ENCODE peak calls at places on chromosomes 7 and 10, in nine cellular contexts. W is lung; Q is heart left ventricle; F is kidney; X is central memory CD8-positive, alpha-beta T cell; A is NCI-H2107; G is astrocyte of the spinal cord; I is GM19239; H is T-helper 1 cell. O is an unnamed sample.

GRCh38 chr10:74778436-74779094 is 47.8 kb upstream of the KAT6B start:
- DNase-seq in W (no peak), Q (no peak), F (no peak), X (no peak), A (no peak), G (no peak), I (no peak), H (no peak), O (no peak)

GRCh38 chr10:45557275-45557905 is 115.2 kb downstream of the ZFAND4 start:
- DNase-seq in W (no peak), Q (no peak), F (no peak), X (no peak), A (no peak), G (no peak), I (peak; percentile 21), H (no peak), O (no peak)

GRCh38 chr10:12960431-12960898 is 41.0 kb downstream of the CCDC3 start:
- DNase-seq in W (no peak), Q (no peak), F (peak; percentile 76), X (no peak), A (no peak), G (no peak), I (no peak), H (no peak), O (no peak)

GRCh38 chr7:101162551-101163280 is 2.7 kb downstream of the VGF start:
- DNase-seq in W (no peak), Q (no peak), F (peak; percentile 81), X (no peak), A (peak; percentile 25), G (peak; percentile 34), I (no peak), H (no peak), O (no peak)

GRCh38 chr10:103915794-103916193 is 2.2 kb downstream of the STN1 start:
- DNase-seq in W (no peak), Q (no peak), F (no peak), X (no peak), A (no peak), G (no peak), I (no peak), H (peak; percentile 8), O (no peak)

GRCh38 chr10:106625761-106626160 is 538.7 kb downstream of the SORCS1 start:
- DNase-seq in W (no peak), Q (no peak), F (no peak), X (no peak), A (no peak), G (no peak), I (no peak), H (no peak), O (no peak)

GRCh38 chr10:79088176-79088575 is 19.4 kb downstream of the ZMIZ1 start:
- DNase-seq in W (no peak), Q (no peak), F (no peak), X (no peak), A (no peak), G (no peak), I (no peak), H (no peak), O (no peak)

GRCh38 chr7:20282960-20283359 is 47.7 kb upstream of the ITGB8 start:
- DNase-seq in W (no peak), Q (no peak), F (no peak), X (no peak), A (no peak), G (no peak), I (no peak), H (no peak), O (no peak)

GRCh38 chr7:2254429-2255144 is 12.6 kb downstream of the NUDT1 start:
- DNase-seq in W (no peak), Q (no peak), F (no peak), X (no peak), A (no peak), G (no peak), I (no peak), H (no peak), O (no peak)

O was measured in GM12864.